ENCODE peak calls at places on chromosomes 1 and 21, in eight cellular contexts. O is NCI-H1105, T is colonic mucosa, Q is nephron progenitor cell, N is HCEC 1CT, W is activated T-cell treated with anti-CD3 and anti-CD28 coated beads for 1 hour, Z is NCI-H2029 treated with DMSO at 0.1 percent for 48 hours, M is osteocyte. Y is an unnamed sample.

GRCh38 chr21:44456915-44457736 is 1.8 kb downstream of the LRRC3 start:
- DNase-seq in Z (no peak), O (no peak), W (no peak), N (no peak), Q (no peak), T (no peak), M (no peak), Y (no peak)

GRCh38 chr1:156502749-156503671 is 2.4 kb upstream of the MEF2D start:
- DNase-seq in Q (no peak), Z (no peak), W (no peak), N (peak; percentile 95), O (no peak), T (peak; percentile 80), M (no peak), Y (peak; percentile 76)

GRCh38 chr1:151816964-151817730 is 11.9 kb upstream of the LINGO4 start:
- DNase-seq in M (no peak), Z (no peak), W (no peak), N (no peak), O (no peak), T (no peak), Q (no peak), Y (no peak)

GRCh38 chr1:21749109-21749508 is 33.8 kb downstream of the USP48 start:
- DNase-seq in N (no peak), W (no peak), T (no peak), M (no peak), Z (no peak), Q (no peak), O (no peak), Y (no peak)

GRCh38 chr1:30879940-30880339 is 28.6 kb downstream of the SDC3 start:
- DNase-seq in O (peak; percentile 94), M (no peak), W (no peak), Q (no peak), Z (no peak), N (no peak), T (no peak), Y (no peak)

GRCh38 chr1:48978413-48978812 is 201.7 kb upstream of the BEND5 start:
- DNase-seq in Z (no peak), W (no peak), N (no peak), T (no peak), O (no peak), Q (no peak), M (no peak), Y (no peak)

GRCh38 chr1:23283660-23284602 is 60.2 kb downstream of the HNRNPR start:
- DNase-seq in T (no peak), N (peak; percentile 66), O (no peak), W (no peak), M (no peak), Z (no peak), Q (no peak), Y (peak; percentile 5)

GRCh38 chr21:25858328-25858727 is 123.6 kb downstream of the GABPA start:
- DNase-seq in Z (no peak), Q (no peak), O (no peak), M (no peak), N (no peak), W (no peak), T (no peak), Y (no peak)

GRCh38 chr1:36456391-36456928 is 6.2 kb upstream of the OSCP1 start:
- DNase-seq in Z (no peak), O (no peak), Q (no peak), N (no peak), M (no peak), T (no peak), W (no peak), Y (no peak)

GRCh38 chr1:178451529-178451928 is 45.2 kb downstream of the CLEC20A start:
- DNase-seq in M (no peak), Z (no peak), Q (no peak), W (no peak), O (no peak), N (peak; percentile 72), T (no peak), Y (no peak)